ENCODE peak calls at places on chromosomes 1 and 21, in eight cellular contexts. M is heart left ventricle; Q is CD4-positive, alpha-beta T cell; N is left ventricle myocardium inferior; E is heart right ventricle; O is tibial nerve; J is HL-60; U is SK-N-SH. S is an unnamed sample.

GRCh38 chr1:23660671-23661070 is 30.9 kb upstream of the RPL11 start:
- DNase-seq in J (no peak), E (no peak), O (no peak), Q (no peak), U (no peak), M (no peak), N (no peak), S (no peak)

GRCh38 chr1:53754484-53755312 is 15.7 kb upstream of the GLIS1 start:
- DNase-seq in U (peak; percentile 58), M (no peak), N (no peak), Q (no peak), E (no peak), O (peak; percentile 51), J (peak; percentile 42), S (no peak)

GRCh38 chr1:27332536-27333281 is 9.1 kb upstream of the SYTL1 start:
- DNase-seq in J (peak; percentile 54), Q (peak; percentile 40), O (no peak), U (peak; percentile 87), N (peak; percentile 53), M (peak; percentile 75), E (peak; percentile 56), S (no peak)

GRCh38 chr1:60213253-60213652 is 139.7 kb upstream of the C1orf87 start:
- DNase-seq in M (no peak), U (no peak), N (no peak), O (no peak), E (no peak), Q (no peak), J (no peak), S (no peak)

GRCh38 chr1:43812579-43812978 is 105.2 kb downstream of the ST3GAL3 start:
- DNase-seq in N (no peak), E (no peak), U (no peak), M (no peak), O (no peak), Q (no peak), J (no peak), S (no peak)

GRCh38 chr1:183515002-183515689 is 42.8 kb downstream of the SMG7 start:
- DNase-seq in E (no peak), Q (no peak), J (no peak), N (no peak), U (no peak), M (no peak), O (no peak), S (no peak)

GRCh38 chr1:203454986-203455471 is 20.6 kb upstream of the PRELP start:
- DNase-seq in N (no peak), M (no peak), Q (no peak), O (no peak), E (no peak), J (no peak), U (no peak), S (no peak)

GRCh38 chr1:40766560-40766959 is 17.0 kb upstream of the KCNQ4 start:
- DNase-seq in J (no peak), N (no peak), O (no peak), Q (no peak), U (no peak), M (no peak), E (no peak), S (no peak)

GRCh38 chr1:151238467-151238739 is 16.1 kb upstream of the PSMD4 start:
- DNase-seq in O (no peak), E (no peak), U (peak; percentile 13), M (no peak), J (no peak), N (no peak), Q (no peak), S (no peak)

GRCh38 chr21:42164064-42164789 is 54.7 kb upstream of the ABCG1 start:
- DNase-seq in Q (peak; percentile 22), J (peak; percentile 64), N (peak; percentile 61), O (peak; percentile 67), U (peak; percentile 52), M (peak; percentile 82), E (peak; percentile 65), S (no peak)

GRCh38 chr1:215473943-215474342 is 93.2 kb upstream of the KCTD3 start:
- DNase-seq in E (no peak), U (no peak), Q (no peak), O (no peak), M (no peak), N (no peak), J (no peak), S (no peak)

GRCh38 chr1:94866178-94866822 is 46.1 kb downstream of the SLC44A3 start:
- DNase-seq in U (no peak), J (no peak), O (no peak), N (no peak), M (no peak), E (no peak), Q (no peak), S (no peak)

GRCh38 chr1:3956527-3957170 is 56.6 kb upstream of the C1orf174 start:
- DNase-seq in O (no peak), E (no peak), N (no peak), Q (no peak), U (no peak), M (no peak), J (no peak), S (no peak)

GRCh38 chr1:224980181-224980580 is 50.7 kb downstream of the DNAH14 start:
- DNase-seq in O (no peak), E (no peak), U (no peak), Q (no peak), J (peak; percentile 51), N (no peak), M (no peak), S (no peak)

GRCh38 chr1:67687649-67688048 is 2.6 kb downstream of the GADD45A start:
- DNase-seq in J (peak; percentile 87), U (no peak), Q (no peak), N (no peak), M (no peak), E (no peak), O (no peak), S (no peak)

GRCh38 chr1:14723401-14723800 is 124.9 kb downstream of the KAZN start:
- DNase-seq in N (no peak), O (no peak), U (no peak), M (no peak), Q (no peak), E (no peak), J (no peak), S (no peak)

GRCh38 chr1:229024528-229025119 is 246.3 kb upstream of the RAB4A start:
- DNase-seq in Q (no peak), O (peak; percentile 58), E (no peak), N (peak; percentile 33), U (no peak), M (no peak), J (peak; percentile 67), S (peak; percentile 80)

GRCh38 chr1:155983191-155984023 is 5.1 kb upstream of the ARHGEF2 start:
- DNase-seq in M (peak; percentile 84), J (no peak), O (peak; percentile 68), U (no peak), Q (no peak), N (peak; percentile 80), E (peak; percentile 72), S (peak; percentile 87)

GRCh38 chr1:19809044-19809750 is 5.9 kb downstream of the RNF186 start:
- DNase-seq in E (no peak), N (no peak), J (no peak), Q (no peak), U (no peak), M (no peak), O (no peak), S (no peak)

GRCh38 chr1:33008051-33008914 is 28.4 kb downstream of the AK2 start:
- DNase-seq in J (peak; percentile 50), N (no peak), O (no peak), Q (no peak), E (no peak), U (no peak), M (no peak), S (no peak)

GRCh38 chr1:118986291-118986838 is 1.8 kb downstream of the TBX15 start:
- DNase-seq in Q (no peak), N (no peak), O (no peak), M (no peak), E (no peak), U (no peak), J (no peak), S (no peak)

GRCh38 chr1:201016211-201016651 is 7.3 kb downstream of the KIF21B start:
- DNase-seq in N (peak; percentile 33), O (no peak), Q (no peak), E (peak; percentile 40), J (peak; percentile 24), M (peak; percentile 76), U (peak; percentile 78), S (no peak)
- H3K27me3 ChIP-seq in N (peaks cover 77% of the 10 kb centered on the region), O (no peaks in the 10 kb centered on the region), Q (no peaks in the 10 kb centered on the region), E (peaks cover 54% of the 10 kb centered on the region), J (no peaks in the 10 kb centered on the region), M (peaks cover 19% of the 10 kb centered on the region), U (no peaks in the 10 kb centered on the region), S (no peaks in the 10 kb centered on the region)

GRCh38 chr1:47232187-47232874 is at the start of gene TAL1:
- DNase-seq in Q (no peak), N (no peak), J (no peak), O (no peak), U (peak; percentile 70), E (peak; percentile 41), M (peak; percentile 56), S (no peak)
- H3K27me3 ChIP-seq in Q (peaks cover 79% of the 10 kb centered on the region), N (peaks cover 83% of the 10 kb centered on the region), J (peaks cover 71% of the 10 kb centered on the region), O (peaks cover 81% of the 10 kb centered on the region), U (peaks cover 77% of the 10 kb centered on the region), E (peaks cover 76% of the 10 kb centered on the region), M (peaks cover 69% of the 10 kb centered on the region), S (peaks cover 22% of the 10 kb centered on the region)

GRCh38 chr1:205346956-205347574 is 9.7 kb downstream of the KLHDC8A start:
- DNase-seq in O (no peak), E (no peak), M (no peak), N (no peak), Q (no peak), U (no peak), J (no peak), S (no peak)
- H3K27me3 ChIP-seq in O (peaks cover 58% of the 10 kb centered on the region), E (peaks cover 51% of the 10 kb centered on the region), M (peaks cover 37% of the 10 kb centered on the region), N (peaks cover 64% of the 10 kb centered on the region), Q (peaks cover 46% of the 10 kb centered on the region), U (peaks cover 11% of the 10 kb centered on the region), J (peaks cover 41% of the 10 kb centered on the region), S (peaks cover 19% of the 10 kb centered on the region)

GRCh38 chr1:26047278-26047874 is 1.5 kb upstream of the SLC30A2 start:
- DNase-seq in E (no peak), U (no peak), Q (no peak), O (no peak), N (no peak), J (no peak), M (no peak), S (no peak)
- H3K27me3 ChIP-seq in E (peaks cover 56% of the 10 kb centered on the region), U (peaks cover 71% of the 10 kb centered on the region), Q (peaks cover 59% of the 10 kb centered on the region), O (peaks cover 74% of the 10 kb centered on the region), N (peaks cover 80% of the 10 kb centered on the region), J (peaks cover 38% of the 10 kb centered on the region), M (peaks cover 23% of the 10 kb centered on the region), S (peaks cover 9% of the 10 kb centered on the region)

GRCh38 chr21:44540741-44541288 is 820 bp upstream of the KRTAP10-1 start:
- DNase-seq in U (no peak), E (no peak), Q (no peak), N (no peak), J (no peak), O (no peak), M (no peak), S (no peak)
- H3K27me3 ChIP-seq in U (peaks cover 17% of the 10 kb centered on the region), E (peaks cover 39% of the 10 kb centered on the region), Q (no peaks in the 10 kb centered on the region), N (peaks cover 9% of the 10 kb centered on the region), J (no peaks in the 10 kb centered on the region), O (no peaks in the 10 kb centered on the region), M (no peaks in the 10 kb centered on the region), S (no peaks in the 10 kb centered on the region)

S was measured in right atrium auricular region.